ENCODE peak calls at places on chromosomes 1 and 21, in four cellular contexts. X is natural killer cell, A is A549, M is K562. N is an unnamed sample.

GRCh38 chr21:33940846-33941245 is 25.2 kb upstream of the ATP5PO start:
- DNase-seq in X (no peak), A (no peak), M (peak), N (no peak)

GRCh38 chr1:19640363-19641316 is 3.5 kb upstream of the NBL1 start:
- DNase-seq in X (no peak), A (peak), M (no peak), N (no peak)

GRCh38 chr1:201990427-201990826 is 8.0 kb downstream of the RNPEP start:
- DNase-seq in X (no peak), A (no peak), M (no peak), N (no peak)

GRCh38 chr1:90729484-90730246 is 12.6 kb upstream of the BARHL2 start:
- DNase-seq in X (no peak), A (no peak), M (peak), N (no peak)

GRCh38 chr1:210758261-210758660 is 375.7 kb downstream of the KCNH1 start:
- DNase-seq in X (no peak), A (no peak), M (no peak), N (no peak)

GRCh38 chr1:18256318-18257235 is 149.0 kb downstream of the IGSF21 start:
- DNase-seq in X (no peak), A (peak), M (peak), N (no peak)

GRCh38 chr1:87518794-87519193 is 190.1 kb downstream of the LMO4 start:
- DNase-seq in X (no peak), A (no peak), M (no peak), N (no peak)

GRCh38 chr1:43388021-43388575 is 1.5 kb downstream of the MED8 start:
- DNase-seq in X (no peak), A (no peak), M (no peak), N (no peak)

GRCh38 chr21:31298618-31299269 is 45.3 kb downstream of the TIAM1 start:
- DNase-seq in X (no peak), A (no peak), M (no peak), N (no peak)

GRCh38 chr1:67612690-67613322 is 72.2 kb upstream of the GADD45A start:
- DNase-seq in X (no peak), A (no peak), M (no peak), N (no peak)

GRCh38 chr1:111739222-111739983 is at the start of gene INKA2:
- DNase-seq in X (peak), A (peak), M (peak), N (peak)

GRCh38 chr1:55800503-55800902 is 585.3 kb upstream of the USP24 start:
- DNase-seq in X (no peak), A (no peak), M (no peak), N (no peak)

GRCh38 chr1:181675091-181675490 is 191.8 kb downstream of the CACNA1E start:
- DNase-seq in X (no peak), A (no peak), M (no peak), N (no peak)

GRCh38 chr1:3942416-3943122 is 42.5 kb upstream of the C1orf174 start:
- DNase-seq in X (no peak), A (no peak), M (no peak), N (no peak)

GRCh38 chr1:50502147-50502546 is 78.9 kb upstream of the DMRTA2 start:
- DNase-seq in X (no peak), A (no peak), M (no peak), N (no peak)

GRCh38 chr1:235640580-235640979 is 9.0 kb downstream of the GNG4 start:
- DNase-seq in X (no peak), A (no peak), M (no peak), N (no peak)

GRCh38 chr1:219660666-219661463 is 48.0 kb upstream of the ZC3H11B start:
- DNase-seq in X (no peak), A (peak), M (peak), N (no peak)

GRCh38 chr1:4529579-4530445 is 124.6 kb upstream of the AJAP1 start:
- DNase-seq in X (no peak), A (no peak), M (no peak), N (no peak)

GRCh38 chr21:39863111-39863510 is 4.1 kb upstream of the PCP4 start:
- DNase-seq in X (no peak), A (no peak), M (no peak), N (no peak)

GRCh38 chr1:198672124-198672523 is 33.3 kb downstream of the PTPRC start:
- DNase-seq in X (no peak), A (peak), M (no peak), N (no peak)

GRCh38 chr1:1959840-1960479 is 40.9 kb upstream of the TMEM52 start:
- DNase-seq in X (no peak), A (peak), M (peak), N (peak)

GRCh38 chr1:66292944-66293343 is 241.0 kb upstream of the SGIP1 start:
- DNase-seq in X (no peak), A (no peak), M (no peak), N (no peak)

GRCh38 chr1:52141513-52142219 is at the start of gene ZFYVE9:
- DNase-seq in X (peak), A (peak), M (peak), N (peak)

GRCh38 chr21:44670642-44671432 is 4.1 kb upstream of the KRTAP12-2 start:
- DNase-seq in X (no peak), A (no peak), M (no peak), N (no peak)

GRCh38 chr21:17501107-17502006 is 11.5 kb upstream of the CXADR start:
- DNase-seq in X (no peak), A (peak), M (no peak), N (no peak)

GRCh38 chr1:210246447-210246846 is 13.9 kb downstream of the SERTAD4 start:
- DNase-seq in X (no peak), A (no peak), M (no peak), N (no peak)

GRCh38 chr1:197391303-197392226 is 123.5 kb downstream of the CRB1 start:
- DNase-seq in X (no peak), A (peak), M (no peak), N (no peak)

GRCh38 chr1:33908344-33908956 is 44.6 kb downstream of the HMGB4 start:
- DNase-seq in X (no peak), A (no peak), M (no peak), N (no peak)

GRCh38 chr21:46120301-46121285 is 22.7 kb downstream of the COL6A2 start:
- DNase-seq in X (peak), A (no peak), M (no peak), N (peak)

GRCh38 chr1:15039901-15040300 is 113.6 kb upstream of the TMEM51 start:
- DNase-seq in X (no peak), A (no peak), M (no peak), N (no peak)
- TF ChIP-seq CTCF in X (no peak), A (no peak), M (no peak), N (no peak)

DNA sequence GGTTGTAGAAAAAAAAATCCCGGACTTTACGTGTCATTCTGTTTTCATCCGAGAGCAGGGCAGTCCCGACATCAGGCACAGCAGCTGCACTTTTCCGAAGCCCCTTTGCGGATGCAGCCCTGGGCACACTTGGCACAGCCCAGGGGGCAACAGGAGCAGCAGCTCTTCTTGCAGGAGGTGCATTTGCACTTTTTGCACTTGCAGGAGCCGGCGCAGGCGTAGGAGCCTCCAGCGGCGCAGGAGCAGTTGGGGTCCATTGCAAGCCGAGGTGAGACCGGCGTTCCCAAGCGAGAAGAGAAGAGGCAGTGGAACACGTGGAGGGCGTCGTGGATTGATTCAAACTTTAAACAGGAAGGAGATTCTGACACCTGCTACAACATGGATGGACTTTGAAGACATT is at the start of gene MT1HL1:
- DNase-seq in X (no peak), A (no peak), M (no peak), N (no peak)
- TF ChIP-seq CTCF in X (no peak), A (no peak), M (no peak), N (no peak)

GRCh38 chr1:7645751-7646048 is 125.4 kb upstream of the VAMP3 start:
- DNase-seq in X (no peak), A (no peak), M (no peak), N (no peak)

GRCh38 chr1:7644906-7645750 is 126.0 kb upstream of the VAMP3 start:
- DNase-seq in X (no peak), A (no peak), M (no peak), N (no peak)

GRCh38 chr1:7642781-7643180 is 128.3 kb upstream of the VAMP3 start:
- DNase-seq in X (no peak), A (no peak), M (no peak), N (no peak)

GRCh38 chr1:7643445-7643844 is 127.7 kb upstream of the VAMP3 start:
- DNase-seq in X (no peak), A (no peak), M (no peak), N (no peak)

DNA sequence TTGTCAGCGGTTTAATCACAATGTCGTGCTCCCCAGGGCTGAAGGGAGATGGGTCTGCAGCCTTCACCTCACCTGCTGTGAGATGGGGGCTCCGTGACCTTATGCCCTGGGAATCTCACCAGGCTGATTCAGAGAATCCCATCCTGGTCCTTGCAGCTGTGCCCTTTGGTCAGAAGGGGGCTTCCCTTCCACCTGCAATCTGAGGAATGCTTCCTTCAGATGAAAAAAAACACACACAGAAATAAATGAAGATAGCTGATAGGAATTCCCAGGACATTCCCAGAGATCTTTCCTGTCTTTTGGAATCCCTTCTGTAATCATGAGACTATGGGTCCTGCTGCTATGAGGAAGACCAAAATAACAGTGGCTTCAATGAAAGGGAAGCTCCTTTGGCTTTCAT is 127.0 kb upstream of the VAMP3 start:
- DNase-seq in X (no peak), A (no peak), M (no peak), N (no peak)
- TF ChIP-seq CTCF in X (no peak), A (no peak), M (peak), N (no peak)

DNA sequence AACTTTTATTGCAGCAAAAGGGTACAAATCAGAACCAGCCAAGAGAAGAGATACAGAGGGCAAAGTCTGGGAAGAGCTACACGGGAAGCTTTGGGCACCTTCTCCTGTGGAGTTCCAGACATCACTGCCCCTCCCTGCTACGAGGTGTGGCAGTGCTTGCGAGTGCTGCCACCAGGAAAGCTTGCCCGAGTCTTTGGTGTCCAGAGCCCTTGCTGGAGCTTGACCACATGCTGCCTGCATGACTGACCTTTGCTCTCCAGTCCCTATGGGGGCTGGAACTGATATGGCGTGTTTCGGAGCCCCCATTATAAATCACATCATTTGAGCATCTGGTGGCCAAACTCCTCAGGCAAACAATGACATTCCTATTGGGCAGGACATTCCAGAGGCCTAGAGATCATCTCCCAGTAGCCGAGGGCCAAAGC is 23.5 kb downstream of the PLEKHO1 start:
- DNase-seq in X (no peak), A (no peak), M (no peak), N (no peak)
- TF ChIP-seq CTCF in X (no peak), A (no peak), M (no peak), N (no peak)

GRCh38 chr1:70318191-70318590 is 36.3 kb downstream of the ANKRD13C start:
- DNase-seq in X (no peak), A (no peak), M (no peak), N (no peak)

GRCh38 chr1:70315782-70316181 is 38.7 kb downstream of the ANKRD13C start:
- DNase-seq in X (no peak), A (no peak), M (no peak), N (no peak)

GRCh38 chr1:70311369-70311768 is 43.2 kb downstream of the ANKRD13C start:
- DNase-seq in X (no peak), A (no peak), M (no peak), N (no peak)

GRCh38 chr1:70317087-70317486 is 37.4 kb downstream of the ANKRD13C start:
- DNase-seq in X (no peak), A (no peak), M (no peak), N (no peak)

GRCh38 chr1:70314706-70315304 is 39.7 kb downstream of the ANKRD13C start:
- DNase-seq in X (no peak), A (peak), M (no peak), N (no peak)
- TF ChIP-seq CTCF in X (no peak), A (no peak), M (no peak), N (no peak)

GRCh38 chr1:180167021-180167701 is 12.5 kb downstream of the QSOX1 start:
- DNase-seq in X (no peak), A (no peak), M (no peak), N (no peak)

GRCh38 chr1:180169641-180170155 is 15.0 kb downstream of the QSOX1 start:
- DNase-seq in X (no peak), A (no peak), M (no peak), N (no peak)

GRCh38 chr1:180167721-180168467 is 13.2 kb downstream of the QSOX1 start:
- DNase-seq in X (no peak), A (peak), M (no peak), N (no peak)

GRCh38 chr1:180170569-180170968 is 15.9 kb downstream of the QSOX1 start:
- DNase-seq in X (no peak), A (no peak), M (no peak), N (no peak)

GRCh38 chr1:180168786-180169640 is 14.3 kb downstream of the QSOX1 start:
- DNase-seq in X (no peak), A (peak), M (peak), N (no peak)
- TF ChIP-seq CTCF in X (peak), A (peak), M (peak), N (no peak)

DNA sequence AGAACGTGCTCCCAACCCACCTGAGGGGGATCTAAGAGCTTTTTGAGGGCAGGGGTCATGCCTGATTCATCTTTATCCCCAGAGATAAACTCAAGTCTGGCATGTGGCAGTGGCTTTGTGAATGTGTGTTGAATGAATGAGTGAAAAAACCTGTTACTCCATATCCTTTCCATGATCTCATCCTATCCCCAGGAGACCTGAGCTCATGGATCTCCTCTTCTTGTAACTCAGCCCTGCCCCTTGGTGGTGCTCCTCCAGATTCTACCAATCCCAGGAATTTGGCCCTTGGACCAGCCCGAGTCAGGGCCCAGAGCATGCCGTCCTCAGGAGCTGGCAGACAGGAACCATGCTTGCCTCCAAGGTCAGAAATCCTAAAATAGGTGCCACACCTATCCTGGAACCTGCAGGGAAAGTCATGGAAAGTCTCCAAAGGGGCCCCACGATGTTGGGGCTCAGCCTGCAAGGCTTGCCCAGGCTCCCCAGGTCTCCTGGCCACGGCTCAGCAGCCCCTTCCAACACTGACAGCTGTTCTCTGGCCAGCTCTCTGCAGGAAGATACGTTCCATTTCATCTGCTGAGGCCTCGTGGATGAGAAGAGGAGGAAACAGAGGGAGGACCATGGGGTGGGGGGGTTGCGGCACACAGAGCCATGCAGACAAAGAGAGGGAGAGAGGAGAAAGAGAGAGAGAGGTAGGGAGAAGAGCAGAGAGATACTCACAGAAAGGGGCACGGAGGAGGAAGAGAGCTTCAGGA is 214.6 kb downstream of the TRABD2B start:
- DNase-seq in X (no peak), A (no peak), M (no peak), N (no peak)
- TF ChIP-seq CTCF in X (no peak), A (no peak), M (no peak), N (no peak)

DNA sequence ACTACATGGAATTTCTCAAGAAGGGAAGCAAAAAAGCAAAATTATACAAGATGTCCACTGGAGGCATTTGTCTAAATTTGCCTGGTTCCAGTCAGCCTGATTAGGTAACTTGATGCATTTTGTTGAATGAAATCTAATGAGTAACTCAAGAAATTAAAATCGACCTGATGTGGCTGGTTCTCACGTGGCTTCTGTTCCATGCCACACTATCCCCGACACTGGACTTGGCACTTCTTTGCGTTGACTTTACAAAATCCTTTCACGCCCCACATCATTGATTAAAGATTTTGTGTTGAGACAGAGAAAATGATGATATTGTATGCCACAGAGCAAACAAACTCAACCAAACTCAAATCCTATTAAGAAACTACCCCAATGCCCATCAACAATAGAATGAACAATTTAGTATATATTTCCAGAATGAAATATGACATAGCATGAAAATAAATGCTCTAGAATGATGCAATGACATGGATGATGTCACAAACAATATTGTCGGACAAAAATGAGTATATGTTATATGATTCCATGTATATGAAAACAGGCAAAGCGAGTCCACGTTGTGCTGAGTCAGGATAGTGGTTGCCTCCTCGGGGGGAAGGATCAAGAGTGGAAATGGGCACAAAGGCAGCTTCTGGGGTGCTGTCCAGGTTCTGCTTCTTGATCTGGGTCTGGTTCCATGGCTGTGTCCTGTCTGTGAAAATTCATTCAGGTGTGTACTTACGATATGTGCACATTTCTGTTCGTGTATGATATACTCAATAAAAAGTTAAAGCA is 12.9 kb upstream of the HMGCS2 start:
- DNase-seq in X (no peak), A (no peak), M (no peak), N (no peak)
- TF ChIP-seq CTCF in X (no peak), A (no peak), M (no peak), N (no peak)

GRCh38 chr21:41169701-41170100 is 1.7 kb downstream of the BACE2 start:
- DNase-seq in X (no peak), A (no peak), M (no peak), N (no peak)

GRCh38 chr21:41171210-41171609 is 3.2 kb downstream of the BACE2 start:
- DNase-seq in X (no peak), A (no peak), M (no peak), N (no peak)

GRCh38 chr21:41168391-41169257 is 664 bp downstream of the BACE2 start:
- DNase-seq in X (no peak), A (peak), M (no peak), N (peak)

GRCh38 chr21:41169258-41169576 is 1.3 kb downstream of the BACE2 start:
- DNase-seq in X (no peak), A (no peak), M (no peak), N (no peak)

DNA sequence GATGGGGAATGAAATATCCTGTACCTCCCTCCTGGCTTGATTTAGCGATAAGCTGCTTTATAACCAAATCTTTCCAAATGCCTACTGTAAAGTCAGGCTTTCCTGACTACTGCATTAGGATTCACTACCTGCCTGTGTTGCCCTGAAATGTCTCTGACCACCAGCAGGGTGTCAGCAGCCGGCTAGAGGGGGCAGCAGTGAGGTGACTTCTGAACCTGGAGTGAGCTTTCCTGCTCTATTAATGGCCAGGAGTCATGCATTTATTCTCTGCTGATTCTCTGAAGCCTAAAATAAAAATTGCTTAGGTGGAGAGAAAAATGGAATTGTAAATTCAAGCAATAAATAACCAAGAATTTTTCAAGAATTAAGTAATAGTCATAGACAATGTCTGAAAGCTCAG is 2.5 kb downstream of the BACE2 start:
- DNase-seq in X (no peak), A (peak), M (peak), N (no peak)
- TF ChIP-seq CTCF in X (no peak), A (peak), M (peak), N (peak)